ENCODE peak calls at places on chromosomes 11 and 22, in seven cellular contexts. X, Z, L, C, V, N and H are unnamed samples.

GRCh38 chr11:9231848-9232177 is 33.3 kb downstream of the DENND5A start:
- DNase-seq in L (no peak), Z (no peak), V (peak; percentile 70), X (peak; percentile 48), C (no peak), N (peak; percentile 60), H (peak; percentile 70)

GRCh38 chr22:47340851-47341436 is 578.5 kb downstream of the TBC1D22A start:
- DNase-seq in N (peak; percentile 33), Z (no peak), L (no peak), X (no peak), C (no peak), V (no peak), H (no peak)

GRCh38 chr11:6268811-6269210 is 9.2 kb downstream of the CCKBR start:
- DNase-seq in C (peak; percentile 27), L (no peak), X (no peak), N (peak; percentile 71), V (no peak), Z (no peak), H (no peak)

GRCh38 chr22:40178417-40179409 is 988 bp downstream of the TNRC6B start:
- DNase-seq in C (no peak), Z (peak; percentile 79), V (peak; percentile 71), X (peak; percentile 92), N (peak; percentile 71), L (peak; percentile 62), H (no peak)

GRCh38 chr11:102456381-102456780 is 3.8 kb upstream of the TMEM123 start:
- DNase-seq in X (no peak), V (no peak), L (no peak), Z (no peak), C (peak; percentile 48), N (peak; percentile 44), H (no peak)

GRCh38 chr22:26847046-26847445 is 189.7 kb downstream of the MIAT start:
- DNase-seq in C (no peak), N (no peak), V (peak; percentile 44), L (no peak), X (no peak), Z (no peak), H (no peak)

GRCh38 chr11:59600636-59601035 is 14.9 kb downstream of the OSBP start:
- DNase-seq in N (no peak), L (no peak), C (no peak), V (no peak), X (no peak), Z (no peak), H (no peak)

GRCh38 chr11:22189660-22190059 is 3.2 kb upstream of the ANO5 start:
- DNase-seq in N (no peak), X (no peak), L (no peak), C (no peak), V (no peak), Z (no peak), H (no peak)

GRCh38 chr11:18739684-18740083 is 13.7 kb upstream of the IGSF22 start:
- DNase-seq in N (no peak), X (peak; percentile 59), C (no peak), L (no peak), V (no peak), Z (no peak), H (no peak)

GRCh38 chr22:33726294-33726711 is 194.0 kb downstream of the LARGE1 start:
- DNase-seq in V (peak; percentile 58), N (peak; percentile 75), X (no peak), L (no peak), C (peak; percentile 60), Z (no peak), H (no peak)

GRCh38 chr22:50329236-50329635 is 2.4 kb upstream of the DENND6B start:
- DNase-seq in C (peak; percentile 67), Z (no peak), V (peak; percentile 66), X (no peak), N (peak; percentile 67), L (no peak), H (peak; percentile 49)

GRCh38 chr11:86955111-86955673 is at the start of gene FZD4:
- DNase-seq in N (peak; percentile 97), Z (peak; percentile 97), C (peak; percentile 87), X (peak; percentile 97), L (peak; percentile 89), V (peak; percentile 74), H (peak; percentile 98)

DNA sequence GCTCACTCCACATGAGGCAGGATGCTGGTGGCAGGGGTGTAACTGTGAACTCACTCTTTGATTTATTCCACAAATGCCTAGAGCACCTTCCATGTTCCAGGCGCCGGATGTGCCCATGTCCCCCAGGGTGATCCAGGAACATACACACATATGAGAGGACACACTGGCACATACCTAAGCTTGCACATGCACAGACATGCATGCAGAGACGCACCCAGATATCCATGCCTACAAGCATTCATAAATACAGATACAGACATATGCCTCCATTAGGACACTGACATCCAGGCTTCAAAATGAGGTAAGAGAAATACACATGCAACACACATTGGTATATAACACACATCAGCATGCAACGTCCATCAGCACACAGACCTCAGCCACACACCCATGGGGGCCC is 4.5 kb downstream of the OSM start:
- DNase-seq in X (no peak), C (peak; percentile 29), N (no peak), Z (no peak), L (no peak), V (no peak), H (peak; percentile 66)
- H3K4me2 ChIP-seq in X (no peak overlapping the region), C (peak overlapping the region; percentile 29), N (no peak overlapping the region), Z (no peak overlapping the region), L (no peak overlapping the region), V (no peak overlapping the region), H (no peak overlapping the region)

DNA sequence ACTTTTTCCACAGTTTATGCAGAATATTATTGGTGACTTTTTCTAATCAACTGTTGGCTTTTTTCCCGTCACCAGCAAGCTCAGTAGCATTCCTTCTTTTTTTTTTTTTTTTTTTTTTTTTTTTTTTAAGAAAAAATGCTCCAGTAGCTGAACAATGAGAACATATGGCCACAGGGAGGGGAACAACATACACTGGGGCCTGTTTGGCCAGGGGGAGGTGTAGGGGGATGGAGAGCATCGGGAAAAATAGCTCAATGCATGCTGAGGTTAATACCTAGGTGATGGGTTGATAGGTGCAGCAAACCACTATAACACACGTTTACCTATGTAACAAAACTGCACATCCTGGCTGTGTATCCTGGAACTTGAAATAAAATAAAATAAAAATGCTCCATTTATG is 82.5 kb downstream of the ARHGAP42 start:
- DNase-seq in L (no peak), C (no peak), Z (no peak), N (no peak), V (no peak), X (no peak), H (no peak)
- H3K4me1 ChIP-seq in L (peaks cover 13% of the 10 kb centered on the region), C (peaks cover under 1% of the 10 kb centered on the region), Z (peaks cover 27% of the 10 kb centered on the region), N (no peaks in the 10 kb centered on the region), V (no peaks in the 10 kb centered on the region), X (no peaks in the 10 kb centered on the region), H (no peaks in the 10 kb centered on the region)

GRCh38 chr11:13761250-13761649 is 92.8 kb downstream of the FAR1 start:
- DNase-seq in C (no peak), V (peak; percentile 36), Z (no peak), X (no peak), L (no peak), N (peak; percentile 24), H (no peak)
- H3K4me2 ChIP-seq in C (no peak overlapping the region), V (no peak overlapping the region), Z (no peak overlapping the region), X (no peak overlapping the region), L (no peak overlapping the region), N (no peak overlapping the region), H (peak overlapping the region; percentile 7)

GRCh38 chr11:128324531-128325141 is 262.7 kb downstream of the ETS1 start:
- DNase-seq in X (no peak), N (no peak), Z (no peak), L (no peak), C (no peak), V (no peak), H (no peak)
- H3K4me1 ChIP-seq in X (peaks cover 3% of the 10 kb centered on the region), N (no peaks in the 10 kb centered on the region), Z (no peaks in the 10 kb centered on the region), L (no peaks in the 10 kb centered on the region), C (no peaks in the 10 kb centered on the region), V (peaks cover 4% of the 10 kb centered on the region), H (no peaks in the 10 kb centered on the region)

DNA sequence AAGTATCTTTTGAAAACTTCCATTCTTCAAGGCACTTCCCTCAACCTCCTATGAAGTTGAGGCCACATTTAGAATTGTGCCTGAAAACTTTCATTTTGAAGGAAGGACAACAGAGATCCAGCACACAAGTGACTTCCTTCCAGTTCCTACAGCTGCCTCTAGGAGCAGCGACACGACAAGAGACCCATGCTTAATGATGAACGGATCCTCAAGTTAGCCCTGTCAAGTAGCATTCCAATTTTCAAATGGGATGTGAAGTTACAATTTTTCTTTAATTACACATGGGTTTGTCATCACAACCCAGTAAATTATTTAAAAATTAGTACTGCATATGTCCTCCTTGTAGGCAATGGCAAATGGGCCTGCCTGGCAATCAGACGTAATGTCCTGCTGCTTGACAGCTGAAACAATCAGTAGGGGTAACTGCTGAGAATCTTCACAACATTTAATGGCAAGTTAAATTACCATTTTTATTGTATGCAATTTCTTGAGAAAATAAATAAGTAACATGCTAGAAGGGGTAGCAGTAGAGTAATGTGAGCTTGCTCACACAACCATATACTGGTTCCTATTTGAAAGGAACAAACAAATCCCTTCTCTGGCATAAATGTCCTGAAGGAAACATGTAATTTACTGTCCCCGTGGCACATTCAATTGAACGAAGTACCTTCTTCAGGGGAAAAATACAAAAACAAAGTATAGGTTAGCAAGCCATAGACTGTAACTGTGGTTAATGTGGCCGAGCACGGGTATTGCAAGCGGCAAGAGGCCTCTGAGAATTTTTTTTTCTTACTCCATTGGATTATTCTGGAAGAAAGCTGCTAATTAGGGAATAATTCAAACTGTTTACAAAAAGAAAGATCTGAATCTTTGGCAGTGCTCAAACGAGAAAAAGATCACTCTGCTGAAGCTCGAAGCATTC is 288.3 kb downstream of the CADM1 start:
- DNase-seq in Z (peak; percentile 42), L (no peak), X (no peak), V (no peak), N (peak; percentile 19), C (no peak), H (no peak)
- H3K4me2 ChIP-seq in Z (no peak overlapping the region), L (no peak overlapping the region), X (no peak overlapping the region), V (no peak overlapping the region), N (no peak overlapping the region), C (no peak overlapping the region), H (no peak overlapping the region)

GRCh38 chr22:17984114-17984513 is 40.2 kb downstream of the MICAL3 start:
- DNase-seq in X (no peak), Z (no peak), V (no peak), L (no peak), N (peak; percentile 36), C (peak; percentile 39), H (no peak)
- H3K4me1 ChIP-seq in X (peaks cover 79% of the 10 kb centered on the region), Z (peaks cover 13% of the 10 kb centered on the region), V (peaks cover 12% of the 10 kb centered on the region), L (peaks cover 8% of the 10 kb centered on the region), N (peaks cover 30% of the 10 kb centered on the region), C (peaks cover 25% of the 10 kb centered on the region), H (peaks cover 28% of the 10 kb centered on the region)

GRCh38 chr11:43735931-43736330 is 55.4 kb downstream of the HSD17B12 start:
- DNase-seq in V (peak; percentile 83), L (no peak), Z (no peak), X (peak; percentile 60), N (peak; percentile 76), C (peak; percentile 67), H (peak; percentile 45)

GRCh38 chr11:43735115-43735514 is 54.6 kb downstream of the HSD17B12 start:
- DNase-seq in Z (no peak), N (no peak), L (no peak), C (no peak), X (no peak), V (no peak), H (no peak)

GRCh38 chr11:43738600-43739409 is 58.3 kb downstream of the HSD17B12 start:
- DNase-seq in X (peak; percentile 89), C (peak; percentile 60), N (peak; percentile 84), V (peak; percentile 87), L (no peak), Z (peak; percentile 25), H (peak; percentile 80)

GRCh38 chr11:43736502-43737193 is 56.1 kb downstream of the HSD17B12 start:
- DNase-seq in C (peak; percentile 48), N (peak; percentile 64), Z (no peak), X (peak; percentile 68), L (no peak), V (peak; percentile 86), H (peak; percentile 85)

GRCh38 chr11:43737194-43737575 is 56.6 kb downstream of the HSD17B12 start:
- DNase-seq in C (no peak), N (peak; percentile 29), Z (no peak), X (no peak), V (no peak), L (no peak), H (peak; percentile 68)
- H3K4me2 ChIP-seq in C (peak overlapping the region; percentile 48), N (peak overlapping the region; percentile 78), Z (no peak overlapping the region), X (peak overlapping the region; percentile 63), V (peak overlapping the region; percentile 75), L (no peak overlapping the region), H (peak overlapping the region; percentile 72)